ENCODE peak calls at places on chromosomes 13 and 19, in five cellular contexts. O, J, B, G and T are unnamed samples.

GRCh38 chr19:15680923-15681322 is 8.0 kb downstream of the CYP4F12 start:
- DNase-seq in O (no peak), J (no peak), B (no peak), G (no peak), T (no peak)

GRCh38 chr19:18588611-18589379 is at the start of gene REX1BD:
- DNase-seq in O (peak; percentile 77), J (peak; percentile 81), B (peak; percentile 81), G (peak; percentile 97), T (no peak)

GRCh38 chr19:28239270-28239669 is 973.7 kb downstream of the UQCRFS1 start:
- DNase-seq in O (no peak), J (no peak), B (no peak), G (no peak), T (no peak)

GRCh38 chr13:75666646-75667351 is 30.7 kb downstream of the LMO7 start:
- DNase-seq in O (peak; percentile 72), J (no peak), B (no peak), G (no peak), T (peak; percentile 45)

GRCh38 chr13:99275093-99275469 is 16.9 kb upstream of the GPR18 start:
- DNase-seq in O (peak; percentile 66), J (peak; percentile 79), B (no peak), G (no peak), T (no peak)

GRCh38 chr19:3868770-3869456 is at the start of gene ZFR2:
- DNase-seq in O (no peak), J (peak; percentile 15), B (no peak), G (no peak), T (no peak)

GRCh38 chr19:41995959-41996797 is 2.1 kb upstream of the ATP1A3 start:
- DNase-seq in O (no peak), J (peak; percentile 30), B (no peak), G (no peak), T (no peak)

GRCh38 chr13:113465241-113465640 is 12.0 kb upstream of the ADPRHL1 start:
- DNase-seq in O (no peak), J (no peak), B (no peak), G (no peak), T (no peak)

GRCh38 chr19:2579678-2580280 is 103.9 kb downstream of the GADD45B start:
- DNase-seq in O (no peak), J (no peak), B (no peak), G (no peak), T (no peak)

GRCh38 chr19:45767881-45768643 is 990 bp downstream of the SIX5 start:
- DNase-seq in O (peak; percentile 64), J (peak; percentile 70), B (peak; percentile 67), G (peak; percentile 93), T (no peak)

GRCh38 chr19:54460230-54461005 is 3.2 kb downstream of the LENG9 start:
- DNase-seq in O (no peak), J (no peak), B (no peak), G (no peak), T (no peak)

GRCh38 chr19:8113017-8113416 is 36.4 kb downstream of the FBN3 start:
- DNase-seq in O (no peak), J (no peak), B (peak; percentile 53), G (no peak), T (no peak)

GRCh38 chr19:28497137-28497536 is 715.8 kb downstream of the UQCRFS1 start:
- DNase-seq in O (no peak), J (no peak), B (no peak), G (no peak), T (no peak)

GRCh38 chr13:33033361-33033812 is 17.2 kb downstream of the KL start:
- DNase-seq in O (no peak), J (no peak), B (no peak), G (no peak), T (no peak)

GRCh38 chr13:31627097-31627496 is 112.2 kb upstream of the RXFP2 start:
- DNase-seq in O (peak; percentile 70), J (peak; percentile 64), B (no peak), G (no peak), T (no peak)

GRCh38 chr19:14544977-14545715 is 15.8 kb downstream of the TECR start:
- DNase-seq in O (peak; percentile 26), J (no peak), B (no peak), G (no peak), T (no peak)

GRCh38 chr19:29806098-29806866 is 5.5 kb upstream of the CCNE1 start:
- DNase-seq in O (peak; percentile 23), J (peak; percentile 10), B (no peak), G (no peak), T (no peak)

GRCh38 chr13:96551540-96551939 is 442.7 kb downstream of the OXGR1 start:
- DNase-seq in O (no peak), J (no peak), B (no peak), G (no peak), T (no peak)

GRCh38 chr19:45598267-45599011 is 3.6 kb downstream of the GPR4 start:
- DNase-seq in O (peak; percentile 46), J (peak; percentile 56), B (no peak), G (no peak), T (no peak)

GRCh38 chr19:34508540-34508939 is 27.0 kb downstream of the WTIP start:
- DNase-seq in O (peak; percentile 37), J (peak; percentile 25), B (no peak), G (peak; percentile 64), T (no peak)